ENCODE peak calls at places on chromosomes 1 and 21, in five cellular contexts. One of them, this sample, is unnamed.

GRCh38 chr1:224542783-224543440 is 73.2 kb upstream of the CNIH3 start:
- DNase-seq in ovary: no peak
- DNase-seq in RWPE1: peak
- DNase-seq in cardiac muscle cell: peak
- DNase-seq in GM13976: no peak
- DNase-seq in this sample: no peak

GRCh38 chr1:177338376-177338775 is 167.6 kb downstream of the BRINP2 start:
- DNase-seq in cardiac muscle cell: no peak
- DNase-seq in ovary: no peak
- DNase-seq in GM13976: no peak
- DNase-seq in RWPE1: no peak
- DNase-seq in this sample: no peak

GRCh38 chr1:63255153-63255552 is 67.2 kb upstream of the FOXD3 start:
- DNase-seq in RWPE1: no peak
- DNase-seq in GM13976: no peak
- DNase-seq in ovary: no peak
- DNase-seq in cardiac muscle cell: peak
- DNase-seq in this sample: no peak

GRCh38 chr1:89462250-89462649 is 62.4 kb upstream of the LRRC8B start:
- DNase-seq in ovary: no peak
- DNase-seq in RWPE1: no peak
- DNase-seq in cardiac muscle cell: no peak
- DNase-seq in GM13976: no peak
- DNase-seq in this sample: no peak

GRCh38 chr1:94622757-94623156 is 81.2 kb upstream of the F3 start:
- DNase-seq in GM13976: no peak
- DNase-seq in RWPE1: peak
- DNase-seq in cardiac muscle cell: peak
- DNase-seq in ovary: no peak
- DNase-seq in this sample: no peak

GRCh38 chr1:116033322-116033721 is 57.0 kb downstream of the SLC22A15 start:
- DNase-seq in GM13976: no peak
- DNase-seq in RWPE1: peak
- DNase-seq in ovary: no peak
- DNase-seq in cardiac muscle cell: no peak
- DNase-seq in this sample: no peak

GRCh38 chr1:204641455-204641854 is 44.1 kb downstream of the LRRN2 start:
- DNase-seq in ovary: no peak
- DNase-seq in RWPE1: no peak
- DNase-seq in cardiac muscle cell: no peak
- DNase-seq in GM13976: no peak
- DNase-seq in this sample: no peak

GRCh38 chr1:205370780-205371179 is 14.1 kb upstream of the KLHDC8A start:
- DNase-seq in RWPE1: no peak
- DNase-seq in GM13976: no peak
- DNase-seq in ovary: no peak
- DNase-seq in cardiac muscle cell: no peak
- DNase-seq in this sample: no peak

GRCh38 chr1:143698016-143698415 is 273.8 kb downstream of the FAM72C start:
- DNase-seq in cardiac muscle cell: peak
- DNase-seq in GM13976: no peak
- DNase-seq in RWPE1: peak
- DNase-seq in ovary: no peak
- DNase-seq in this sample: no peak

GRCh38 chr1:66492424-66492823 is 41.5 kb upstream of the SGIP1 start:
- DNase-seq in cardiac muscle cell: no peak
- DNase-seq in ovary: no peak
- DNase-seq in GM13976: no peak
- DNase-seq in RWPE1: no peak
- DNase-seq in this sample: no peak

GRCh38 chr1:62294211-62294610 is 25.0 kb downstream of the KANK4 start:
- DNase-seq in ovary: no peak
- DNase-seq in GM13976: no peak
- DNase-seq in RWPE1: peak
- DNase-seq in cardiac muscle cell: peak
- DNase-seq in this sample: no peak

GRCh38 chr1:210292276-210292851 is 36.3 kb upstream of the HHAT start:
- DNase-seq in GM13976: peak
- DNase-seq in cardiac muscle cell: no peak
- DNase-seq in ovary: peak
- DNase-seq in RWPE1: peak
- DNase-seq in this sample: peak

GRCh38 chr1:17465186-17465585 is 25.7 kb upstream of the RCC2 start:
- DNase-seq in RWPE1: no peak
- DNase-seq in cardiac muscle cell: no peak
- DNase-seq in GM13976: no peak
- DNase-seq in ovary: no peak
- DNase-seq in this sample: no peak

GRCh38 chr1:64539808-64540207 is 69.9 kb downstream of the CACHD1 start:
- DNase-seq in ovary: peak
- DNase-seq in GM13976: no peak
- DNase-seq in cardiac muscle cell: peak
- DNase-seq in RWPE1: no peak
- DNase-seq in this sample: no peak

GRCh38 chr1:18950415-18951026 is 6.0 kb downstream of the IFFO2 start:
- DNase-seq in cardiac muscle cell: no peak
- DNase-seq in RWPE1: no peak
- DNase-seq in GM13976: peak
- DNase-seq in ovary: no peak
- DNase-seq in this sample: no peak

GRCh38 chr1:6624712-6625578 is at the start of gene THAP3:
- DNase-seq in GM13976: peak
- DNase-seq in cardiac muscle cell: peak
- DNase-seq in ovary: peak
- DNase-seq in RWPE1: peak
- DNase-seq in this sample: peak

GRCh38 chr1:209675567-209676154 is 449 bp downstream of the G0S2 start:
- DNase-seq in GM13976: peak
- DNase-seq in cardiac muscle cell: peak
- DNase-seq in RWPE1: no peak
- DNase-seq in ovary: peak
- DNase-seq in this sample: no peak

GRCh38 chr1:158155673-158156072 is 25.0 kb upstream of the CD1D start:
- DNase-seq in cardiac muscle cell: no peak
- DNase-seq in GM13976: no peak
- DNase-seq in RWPE1: peak
- DNase-seq in ovary: no peak
- DNase-seq in this sample: no peak

GRCh38 chr1:45381243-45381642 is 41.0 kb upstream of the MUTYH start:
- DNase-seq in cardiac muscle cell: peak
- DNase-seq in GM13976: no peak
- DNase-seq in RWPE1: peak
- DNase-seq in ovary: no peak
- DNase-seq in this sample: no peak

GRCh38 chr1:41160498-41161110 is 81.5 kb downstream of the SCMH1 start:
- DNase-seq in ovary: no peak
- DNase-seq in cardiac muscle cell: no peak
- DNase-seq in RWPE1: no peak
- DNase-seq in GM13976: no peak
- DNase-seq in this sample: no peak

GRCh38 chr1:207959141-207959825 is 48.4 kb upstream of the CD34 start:
- DNase-seq in ovary: peak
- DNase-seq in GM13976: peak
- DNase-seq in RWPE1: peak
- DNase-seq in cardiac muscle cell: peak
- DNase-seq in this sample: no peak

GRCh38 chr1:216732121-216732520 is 8.9 kb upstream of the ESRRG start:
- DNase-seq in ovary: no peak
- DNase-seq in cardiac muscle cell: no peak
- DNase-seq in RWPE1: no peak
- DNase-seq in GM13976: no peak
- DNase-seq in this sample: no peak

GRCh38 chr1:71784989-71785388 is 497.4 kb downstream of the NEGR1 start:
- DNase-seq in RWPE1: no peak
- DNase-seq in cardiac muscle cell: no peak
- DNase-seq in ovary: no peak
- DNase-seq in GM13976: no peak
- DNase-seq in this sample: no peak

GRCh38 chr21:38505654-38506523 is 7.6 kb upstream of the ERG start:
- DNase-seq in GM13976: peak
- DNase-seq in cardiac muscle cell: peak
- DNase-seq in ovary: no peak
- DNase-seq in RWPE1: peak
- DNase-seq in this sample: no peak

GRCh38 chr1:147466543-147466942 is 74.8 kb upstream of the BCL9 start:
- DNase-seq in cardiac muscle cell: no peak
- DNase-seq in ovary: no peak
- DNase-seq in RWPE1: no peak
- DNase-seq in GM13976: no peak
- DNase-seq in this sample: no peak

GRCh38 chr1:204971700-204972336 is 71.2 kb upstream of the CNTN2 start:
- DNase-seq in GM13976: no peak
- DNase-seq in cardiac muscle cell: peak
- DNase-seq in ovary: no peak
- DNase-seq in RWPE1: peak
- DNase-seq in this sample: no peak

GRCh38 chr1:155463865-155464264 is 98.7 kb downstream of the ASH1L start:
- DNase-seq in ovary: no peak
- DNase-seq in RWPE1: no peak
- DNase-seq in GM13976: no peak
- DNase-seq in cardiac muscle cell: peak
- DNase-seq in this sample: no peak

GRCh38 chr1:47388548-47389238 is 27.4 kb upstream of the FOXE3 start:
- DNase-seq in cardiac muscle cell: peak
- DNase-seq in ovary: peak
- DNase-seq in RWPE1: peak
- DNase-seq in GM13976: peak
- DNase-seq in this sample: peak

GRCh38 chr1:235864965-235865525 is 1.7 kb downstream of the LYST start:
- DNase-seq in ovary: no peak
- DNase-seq in RWPE1: no peak
- DNase-seq in GM13976: no peak
- DNase-seq in cardiac muscle cell: peak
- DNase-seq in this sample: no peak

GRCh38 chr1:235865565-235866206 is 1.0 kb downstream of the LYST start:
- DNase-seq in RWPE1: peak
- DNase-seq in ovary: no peak
- DNase-seq in GM13976: no peak
- DNase-seq in cardiac muscle cell: peak
- DNase-seq in this sample: no peak

GRCh38 chr1:235866913-235867850 is 476 bp upstream of the LYST start:
- DNase-seq in RWPE1: peak
- DNase-seq in cardiac muscle cell: peak
- DNase-seq in GM13976: peak
- DNase-seq in ovary: peak
- DNase-seq in this sample: peak

GRCh38 chr1:235867903-235868469 is 1.3 kb upstream of the LYST start:
- DNase-seq in GM13976: peak
- DNase-seq in ovary: no peak
- DNase-seq in RWPE1: no peak
- DNase-seq in cardiac muscle cell: no peak
- DNase-seq in this sample: no peak

GRCh38 chr1:235866207-235866912 is at the start of gene LYST:
- DNase-seq in ovary: peak
- DNase-seq in cardiac muscle cell: peak
- DNase-seq in RWPE1: peak
- DNase-seq in GM13976: peak
- DNase-seq in this sample: peak
- TF ChIP-seq CTCF in ovary: no peak
- TF ChIP-seq CTCF in cardiac muscle cell: peak
- TF ChIP-seq CTCF in RWPE1: peak
- TF ChIP-seq CTCF in GM13976: peak
- TF ChIP-seq CTCF in this sample: peak

GRCh38 chr1:3472088-3472850 is 17.8 kb downstream of the ARHGEF16 start:
- DNase-seq in cardiac muscle cell: no peak
- DNase-seq in RWPE1: no peak
- DNase-seq in GM13976: no peak
- DNase-seq in ovary: no peak
- DNase-seq in this sample: no peak
- TF ChIP-seq CTCF in cardiac muscle cell: no peak
- TF ChIP-seq CTCF in RWPE1: no peak
- TF ChIP-seq CTCF in GM13976: no peak
- TF ChIP-seq CTCF in ovary: no peak
- TF ChIP-seq CTCF in this sample: no peak

DNA sequence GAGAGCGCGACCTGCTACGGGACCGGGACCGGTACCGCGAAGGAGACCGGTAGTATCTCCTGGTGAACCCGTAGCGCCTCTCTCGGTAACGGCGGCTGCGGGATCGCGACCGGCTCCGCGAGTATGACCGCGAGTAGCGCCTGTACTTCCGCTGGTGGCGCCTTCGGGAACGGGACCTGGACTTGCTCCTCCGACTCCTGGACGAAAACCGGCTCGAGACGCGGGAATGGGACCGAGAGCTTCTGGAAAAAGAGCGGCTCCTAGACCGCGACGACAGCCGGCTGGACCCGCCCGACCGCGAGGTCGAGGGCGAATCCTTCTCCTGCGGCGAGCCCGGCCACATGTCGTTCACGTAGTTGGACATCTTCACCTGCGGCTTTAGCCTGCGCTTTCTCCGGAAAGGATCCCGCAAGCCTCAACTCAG is 642 bp downstream of the RSRP1 start:
- DNase-seq in ovary: peak
- DNase-seq in cardiac muscle cell: no peak
- DNase-seq in GM13976: no peak
- DNase-seq in RWPE1: no peak
- DNase-seq in this sample: no peak
- TF ChIP-seq CTCF in ovary: no peak
- TF ChIP-seq CTCF in cardiac muscle cell: no peak
- TF ChIP-seq CTCF in GM13976: no peak
- TF ChIP-seq CTCF in RWPE1: no peak
- TF ChIP-seq CTCF in this sample: no peak

GRCh38 chr1:13911697-13912619 is 212.0 kb downstream of the PRDM2 start:
- DNase-seq in ovary: no peak
- DNase-seq in GM13976: no peak
- DNase-seq in cardiac muscle cell: no peak
- DNase-seq in RWPE1: no peak
- DNase-seq in this sample: no peak

GRCh38 chr1:13917607-13918006 is 217.6 kb downstream of the PRDM2 start:
- DNase-seq in ovary: no peak
- DNase-seq in GM13976: no peak
- DNase-seq in RWPE1: no peak
- DNase-seq in cardiac muscle cell: no peak
- DNase-seq in this sample: no peak

GRCh38 chr1:13921190-13921589 is 221.2 kb downstream of the PRDM2 start:
- DNase-seq in GM13976: no peak
- DNase-seq in ovary: no peak
- DNase-seq in cardiac muscle cell: no peak
- DNase-seq in RWPE1: no peak
- DNase-seq in this sample: peak

GRCh38 chr1:13913396-13913795 is 213.4 kb downstream of the PRDM2 start:
- DNase-seq in GM13976: no peak
- DNase-seq in cardiac muscle cell: no peak
- DNase-seq in ovary: no peak
- DNase-seq in RWPE1: no peak
- DNase-seq in this sample: no peak

GRCh38 chr1:13916530-13916929 is 216.5 kb downstream of the PRDM2 start:
- DNase-seq in RWPE1: no peak
- DNase-seq in cardiac muscle cell: no peak
- DNase-seq in GM13976: no peak
- DNase-seq in ovary: no peak
- DNase-seq in this sample: no peak
- TF ChIP-seq CTCF in RWPE1: no peak
- TF ChIP-seq CTCF in cardiac muscle cell: no peak
- TF ChIP-seq CTCF in GM13976: no peak
- TF ChIP-seq CTCF in ovary: no peak
- TF ChIP-seq CTCF in this sample: no peak

GRCh38 chr1:91589438-91589837 is 88.8 kb downstream of the CDC7 start:
- DNase-seq in RWPE1: no peak
- DNase-seq in GM13976: peak
- DNase-seq in ovary: no peak
- DNase-seq in cardiac muscle cell: no peak
- DNase-seq in this sample: no peak
- TF ChIP-seq CTCF in RWPE1: no peak
- TF ChIP-seq CTCF in GM13976: no peak
- TF ChIP-seq CTCF in ovary: no peak
- TF ChIP-seq CTCF in cardiac muscle cell: no peak
- TF ChIP-seq CTCF in this sample: no peak